ENCODE peak calls at places on chromosomes 12 and 14, in five cellular contexts. Y is neural progenitor cell, L is heart left ventricle, K is mesendoderm, W is HCT116. G is an unnamed sample.

GRCh38 chr12:122133192-122133950 is 40.6 kb downstream of the IL31 start:
- DNase-seq in Y (no peak), L (no peak), K (peak; percentile 35), W (no peak), G (no peak)

GRCh38 chr12:27555928-27556778 is 32.1 kb downstream of the PPFIBP1 start:
- DNase-seq in Y (no peak), L (no peak), K (no peak), W (no peak), G (no peak)

GRCh38 chr12:124769166-124769530 is 94.5 kb downstream of the SCARB1 start:
- DNase-seq in Y (no peak), L (no peak), K (no peak), W (no peak), G (no peak)

GRCh38 chr14:104851896-104852663 is 13.0 kb upstream of the CEP170B start:
- DNase-seq in Y (no peak), L (no peak), K (no peak), W (no peak), G (no peak)

GRCh38 chr12:67154876-67155275 is 114.3 kb upstream of the CAND1 start:
- DNase-seq in Y (no peak), L (no peak), K (no peak), W (no peak), G (no peak)

GRCh38 chr12:124869011-124869665 is 5.5 kb upstream of the SCARB1 start:
- DNase-seq in Y (peak; percentile 54), L (no peak), K (peak; percentile 64), W (no peak), G (no peak)

GRCh38 chr12:5078423-5078822 is 34.7 kb downstream of the KCNA5 start:
- DNase-seq in Y (no peak), L (peak; percentile 83), K (no peak), W (no peak), G (no peak)

GRCh38 chr12:40745386-40745785 is 53.1 kb downstream of the CNTN1 start:
- DNase-seq in Y (peak; percentile 28), L (no peak), K (peak; percentile 84), W (peak; percentile 4), G (no peak)

GRCh38 chr12:31922341-31923062 is 36.7 kb upstream of the RESF1 start:
- DNase-seq in Y (no peak), L (no peak), K (peak; percentile 37), W (peak; percentile 18), G (no peak)

GRCh38 chr12:104668274-104668718 is 211.5 kb downstream of the CHST11 start:
- DNase-seq in Y (no peak), L (peak; percentile 48), K (peak; percentile 48), W (no peak), G (no peak)

GRCh38 chr14:34971801-34972200 is 11.0 kb upstream of the SRP54 start:
- DNase-seq in Y (no peak), L (no peak), K (no peak), W (no peak), G (no peak)

GRCh38 chr12:6347367-6348338 is 5.8 kb upstream of the TNFRSF1A start:
- DNase-seq in Y (no peak), L (peak; percentile 64), K (no peak), W (no peak), G (no peak)

GRCh38 chr14:50025776-50026175 is 90.6 kb downstream of the VCPKMT start:
- DNase-seq in Y (no peak), L (no peak), K (no peak), W (no peak), G (no peak)

GRCh38 chr12:116609715-116610114 is 50.5 kb downstream of the MAP1LC3B2 start:
- DNase-seq in Y (peak; percentile 76), L (no peak), K (peak; percentile 74), W (no peak), G (no peak)

GRCh38 chr12:23472329-23472971 is 477.0 kb downstream of the SOX5 start:
- DNase-seq in Y (no peak), L (no peak), K (peak; percentile 28), W (no peak), G (no peak)

GRCh38 chr14:73242274-73242960 is 5.1 kb downstream of the PAPLN start:
- DNase-seq in Y (no peak), L (peak; percentile 14), K (no peak), W (no peak), G (no peak)

GRCh38 chr12:67270622-67271021 is 1.5 kb downstream of the CAND1 start:
- DNase-seq in Y (no peak), L (no peak), K (no peak), W (no peak), G (no peak)

GRCh38 chr14:21023817-21024667 is 819 bp downstream of the NDRG2 start:
- DNase-seq in Y (no peak), L (no peak), K (peak; percentile 41), W (no peak), G (no peak)

GRCh38 chr12:13000616-13000934 is 510 bp upstream of the HEBP1 start:
- DNase-seq in Y (peak; percentile 79), L (no peak), K (peak; percentile 73), W (peak; percentile 7), G (no peak)

GRCh38 chr12:127328867-127329266 is 938.1 kb upstream of the TMEM132C start:
- DNase-seq in Y (no peak), L (no peak), K (no peak), W (no peak), G (no peak)

DNA sequence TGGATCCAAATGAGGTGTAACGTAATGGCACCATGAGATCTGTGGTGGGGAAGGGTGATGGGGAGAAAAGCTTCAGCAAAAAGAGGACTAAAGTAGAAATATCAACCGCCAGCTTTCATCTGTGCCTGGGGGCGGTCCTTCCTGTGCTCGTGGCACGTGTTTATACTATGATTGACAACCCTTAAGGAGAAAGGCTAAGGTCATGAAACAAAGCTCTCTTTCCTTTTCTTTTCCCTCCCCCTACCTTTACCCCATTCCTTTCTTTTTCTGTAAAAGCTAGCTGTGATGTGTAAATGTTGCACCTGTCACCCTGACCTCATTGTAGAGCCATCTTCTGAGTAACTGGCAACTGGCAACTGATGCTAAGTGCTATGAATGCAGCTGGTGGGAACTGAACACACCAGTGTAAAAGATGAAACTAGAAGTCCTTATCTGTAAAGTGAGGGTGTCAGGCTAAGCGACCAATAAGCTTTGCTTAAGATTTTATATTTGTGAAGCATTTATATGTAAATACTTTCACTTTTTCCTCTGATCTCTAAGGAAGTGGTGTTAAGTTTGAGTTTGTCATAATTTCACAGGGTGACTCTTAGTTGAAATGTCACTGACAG is 102.8 kb upstream of the BCAT1 start:
- DNase-seq in Y (no peak), L (no peak), K (no peak), W (no peak), G (no peak)
- H3K4me1 ChIP-seq in Y (no peaks in the 10 kb centered on the region), L (no peaks in the 10 kb centered on the region), K (no peaks in the 10 kb centered on the region), W (no peaks in the 10 kb centered on the region), G (no peaks in the 10 kb centered on the region)

GRCh38 chr12:120979862-120980696 is 1.7 kb downstream of the HNF1A start:
- DNase-seq in Y (peak; percentile 48), L (no peak), K (no peak), W (no peak), G (no peak)

GRCh38 chr12:120979220-120979861 is 998 bp downstream of the HNF1A start:
- DNase-seq in Y (no peak), L (no peak), K (no peak), W (no peak), G (no peak)

GRCh38 chr12:120980800-120981368 is 2.5 kb downstream of the HNF1A start:
- DNase-seq in Y (no peak), L (no peak), K (no peak), W (no peak), G (no peak)

GRCh38 chr12:120977531-120978295 is 630 bp upstream of the HNF1A start:
- DNase-seq in Y (no peak), L (no peak), K (no peak), W (no peak), G (no peak)

DNA sequence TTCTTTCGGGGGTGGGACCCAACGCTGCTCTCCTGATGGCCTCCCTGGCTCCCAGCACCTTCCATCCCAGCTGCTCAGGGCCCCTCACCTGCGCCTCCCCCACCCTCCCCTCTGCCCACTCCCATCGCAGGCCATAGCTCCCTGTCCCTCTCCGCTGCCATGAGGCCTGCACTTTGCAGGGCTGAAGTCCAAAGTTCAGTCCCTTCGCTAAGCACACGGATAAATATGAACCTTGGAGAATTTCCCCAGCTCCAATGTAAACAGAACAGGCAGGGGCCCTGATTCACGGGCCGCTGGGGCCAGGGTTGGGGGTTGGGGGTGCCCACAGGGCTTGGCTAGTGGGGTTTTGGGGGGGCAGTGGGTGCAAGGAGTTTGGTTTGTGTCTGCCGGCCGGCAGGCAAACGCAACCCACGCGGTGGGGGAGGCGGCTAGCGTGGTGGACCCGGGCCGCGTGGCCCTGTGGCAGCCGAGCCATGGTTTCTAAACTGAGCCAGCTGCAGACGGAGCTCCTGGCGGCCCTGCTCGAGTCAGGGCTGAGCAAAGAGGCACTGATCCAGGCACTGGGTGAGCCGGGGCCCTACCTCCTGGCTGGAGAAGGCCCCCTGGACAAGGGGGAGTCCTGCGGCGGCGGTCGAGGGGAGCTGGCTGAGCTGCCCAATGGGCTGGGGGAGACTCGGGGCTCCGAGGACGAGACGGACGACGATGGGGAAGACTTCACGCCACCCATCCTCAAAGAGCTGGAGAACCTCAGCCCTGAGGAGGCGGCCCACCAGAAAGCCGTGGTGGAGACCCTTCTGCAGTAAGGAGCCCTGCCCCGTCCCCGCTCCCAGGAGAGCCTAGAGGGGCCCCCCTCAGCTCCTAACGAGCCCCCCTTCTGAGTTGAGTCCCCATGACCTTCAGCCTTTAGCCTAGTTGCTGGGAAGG is at the start of gene HNF1A:
- DNase-seq in Y (no peak), L (no peak), K (no peak), W (no peak), G (no peak)
- H3K4me3 ChIP-seq in Y (no peak within 1 kb of the TSS), L (no peak within 1 kb of the TSS), K (no peak within 1 kb of the TSS), W (no peak within 1 kb of the TSS), G (no peak within 1 kb of the TSS)

DNA sequence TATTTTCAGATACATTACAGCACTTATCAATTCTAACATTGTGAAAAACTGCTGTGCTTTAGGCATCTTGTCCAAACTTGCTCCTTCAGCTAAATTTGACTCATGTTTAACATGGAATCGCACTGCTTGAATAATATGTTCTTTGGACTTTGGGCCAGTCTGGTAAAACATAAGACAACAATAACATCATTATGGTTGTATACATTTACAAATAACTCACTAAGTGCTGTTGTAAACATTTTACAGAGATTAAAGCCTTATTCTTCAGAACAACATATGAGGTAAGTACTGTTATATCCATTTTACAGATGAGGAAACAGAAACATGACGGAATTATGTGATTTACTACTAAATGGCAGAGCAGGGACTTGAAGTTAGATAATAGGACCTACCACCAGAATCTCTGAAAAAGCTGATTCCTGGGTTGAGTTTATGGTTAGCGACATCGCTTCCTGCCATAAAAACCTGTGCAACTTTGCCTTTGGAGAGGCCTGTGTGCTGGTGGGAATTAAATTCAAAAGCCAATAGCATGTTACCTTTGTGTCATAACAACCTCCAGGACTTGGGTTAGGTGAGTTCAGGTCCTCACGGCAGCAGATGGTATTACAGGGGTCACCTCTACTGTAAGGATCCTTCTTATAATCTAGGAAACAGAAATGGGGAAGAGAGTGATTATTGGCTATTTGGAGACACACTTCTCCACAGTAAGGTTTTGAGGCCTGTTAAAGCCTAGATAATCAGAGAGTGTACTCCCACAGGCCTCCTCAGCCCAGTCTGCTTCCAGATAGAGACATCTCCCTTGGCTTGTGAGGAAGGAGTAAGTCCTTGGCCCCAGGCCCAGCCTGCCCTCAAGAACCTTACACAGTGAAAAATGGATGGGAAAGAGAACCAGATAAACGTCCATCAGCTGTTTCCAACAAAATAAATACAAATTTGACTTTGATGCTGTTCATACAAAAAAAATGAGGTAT is 61.8 kb downstream of the PLBD1 start:
- DNase-seq in Y (no peak), L (no peak), K (no peak), W (no peak), G (no peak)
- H3K36me3 ChIP-seq in Y (peaks cover 5% of the 10 kb centered on the region), L (no peaks in the 10 kb centered on the region), K (peaks cover 3% of the 10 kb centered on the region), W (no peaks in the 10 kb centered on the region), G (no peaks in the 10 kb centered on the region)

DNA sequence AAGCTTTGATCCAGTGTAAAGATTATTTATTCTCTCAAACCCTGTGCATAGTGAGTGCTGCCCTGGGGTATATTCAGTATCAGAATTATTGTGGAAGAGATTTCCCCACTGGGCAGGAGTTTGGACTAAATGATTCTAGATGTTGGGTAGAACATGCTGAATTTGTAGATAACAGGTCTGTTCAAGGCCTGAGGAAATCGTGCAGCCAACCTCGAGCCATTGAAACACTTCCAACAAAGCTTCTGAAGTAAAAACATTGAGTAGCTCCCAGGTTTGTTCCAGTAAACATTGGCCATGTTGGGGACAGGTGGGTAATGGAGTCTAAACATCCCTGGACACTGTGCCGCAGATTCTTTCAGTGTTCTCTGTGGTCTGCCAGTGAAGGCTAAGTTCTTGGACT is 87.5 kb downstream of the LLPH start:
- DNase-seq in Y (no peak), L (no peak), K (no peak), W (no peak), G (no peak)
- H3K4me1 ChIP-seq in Y (no peaks in the 10 kb centered on the region), L (no peaks in the 10 kb centered on the region), K (no peaks in the 10 kb centered on the region), W (no peaks in the 10 kb centered on the region), G (no peaks in the 10 kb centered on the region)

G was measured in iPS DF 6.9.